ENCODE peak calls at places on chromosomes 16 and 17, in four cellular contexts. H is AG08395, J is GDM1, E is HEK293T. Z is an unnamed sample.

GRCh38 chr17:34131386-34131785 is 123.7 kb upstream of the CCL2 start:
- DNase-seq in E (no peak), H (no peak), J (no peak), Z (no peak)

GRCh38 chr16:14303654-14304394 is 232.7 kb downstream of the MRTFB start:
- DNase-seq in E (no peak), J (no peak), H (peak; percentile 30), Z (no peak)

GRCh38 chr16:85056211-85056748 is 28.7 kb downstream of the KIAA0513 start:
- DNase-seq in H (peak; percentile 50), J (no peak), E (peak; percentile 49), Z (peak; percentile 39)

GRCh38 chr17:80122026-80122575 is 20.7 kb downstream of the GAA start:
- DNase-seq in H (no peak), E (no peak), J (no peak), Z (no peak)

GRCh38 chr16:25264599-25264998 is 7.0 kb upstream of the ZKSCAN2 start:
- DNase-seq in E (no peak), J (no peak), H (no peak), Z (peak; percentile 44)

GRCh38 chr17:62052765-62053338 is 12.2 kb downstream of the MED13 start:
- DNase-seq in E (no peak), J (no peak), H (no peak), Z (peak; percentile 43)

GRCh38 chr17:35841505-35841904 is 27.2 kb downstream of the HEATR9 start:
- DNase-seq in E (no peak), J (no peak), H (peak; percentile 19), Z (no peak)

GRCh38 chr17:68085751-68086445 is 50.4 kb downstream of the KPNA2 start:
- DNase-seq in J (peak; percentile 8), E (no peak), H (no peak), Z (peak; percentile 7)

GRCh38 chr16:31403590-31404352 is 10.6 kb downstream of the ITGAD start:
- DNase-seq in E (no peak), J (no peak), H (no peak), Z (no peak)

GRCh38 chr16:57277586-57277985 is 6.9 kb downstream of the PLLP start:
- DNase-seq in H (peak; percentile 86), E (no peak), J (no peak), Z (no peak)

GRCh38 chr17:6910987-6911603 is 79.6 kb upstream of the TEKT1 start:
- DNase-seq in J (peak; percentile 13), H (peak; percentile 34), E (no peak), Z (peak; percentile 67)

GRCh38 chr17:81939881-81940385 is 2.8 kb upstream of the PYCR1 start:
- DNase-seq in J (no peak), H (peak; percentile 42), E (no peak), Z (no peak)

GRCh38 chr17:1792495-1793446 is 30.9 kb downstream of the SERPINF1 start:
- DNase-seq in H (no peak), E (no peak), J (no peak), Z (no peak)

GRCh38 chr16:57548424-57548823 is 6.0 kb downstream of the ADGRG5 start:
- DNase-seq in J (no peak), E (no peak), H (no peak), Z (no peak)

GRCh38 chr17:79874329-79874981 is 35.2 kb upstream of the CBX4 start:
- DNase-seq in H (peak; percentile 37), E (peak; percentile 70), J (no peak), Z (peak; percentile 62)

GRCh38 chr17:66357037-66357436 is 54.6 kb downstream of the PRKCA start:
- DNase-seq in E (no peak), H (no peak), J (no peak), Z (no peak)

Z was measured in dermis blood vessel endothelial cell.